ENCODE peak calls at places on chromosomes 16 and 17, in ten cellular contexts. One of them, this sample, is unnamed.

GRCh38 chr16:2122429-2122828 is 13.3 kb downstream of the PKD1 start:
- DNase-seq in HS-5: no peak
- DNase-seq in amygdala: no peak
- DNase-seq in hypothalamus: no peak
- DNase-seq in Calu3: no peak
- DNase-seq in fibroblast of mammary gland: no peak
- DNase-seq in NCI-H526 treated with DMSO at 0.1 percent for 48 hours: no peak
- DNase-seq in stimulated activated CD4-positive, alpha-beta T cell treated with anti-CD3 and anti-CD28 coated beads, Interleukin-15, amount 100 ng/mL, for 1 hour: no peak
- DNase-seq in WTC11: no peak
- DNase-seq in caudate nucleus: no peak
- DNase-seq in this sample: no peak

GRCh38 chr17:6177941-6178694 is 107.9 kb downstream of the WSCD1 start:
- DNase-seq in caudate nucleus: no peak
- DNase-seq in HS-5: no peak
- DNase-seq in stimulated activated CD4-positive, alpha-beta T cell treated with anti-CD3 and anti-CD28 coated beads, Interleukin-15, amount 100 ng/mL, for 1 hour: no peak
- DNase-seq in hypothalamus: no peak
- DNase-seq in fibroblast of mammary gland: no peak
- DNase-seq in amygdala: no peak
- DNase-seq in Calu3: no peak
- DNase-seq in NCI-H526 treated with DMSO at 0.1 percent for 48 hours: no peak
- DNase-seq in WTC11: no peak
- DNase-seq in this sample: no peak

GRCh38 chr17:57811633-57812280 is 38.1 kb downstream of the MRPS23 start:
- DNase-seq in caudate nucleus: no peak
- DNase-seq in hypothalamus: no peak
- DNase-seq in NCI-H526 treated with DMSO at 0.1 percent for 48 hours: no peak
- DNase-seq in WTC11: no peak
- DNase-seq in amygdala: no peak
- DNase-seq in stimulated activated CD4-positive, alpha-beta T cell treated with anti-CD3 and anti-CD28 coated beads, Interleukin-15, amount 100 ng/mL, for 1 hour: no peak
- DNase-seq in fibroblast of mammary gland: no peak
- DNase-seq in HS-5: no peak
- DNase-seq in Calu3: no peak
- DNase-seq in this sample: no peak

GRCh38 chr17:71157297-71157696 is 963.5 kb upstream of the SOX9 start:
- DNase-seq in caudate nucleus: no peak
- DNase-seq in WTC11: no peak
- DNase-seq in stimulated activated CD4-positive, alpha-beta T cell treated with anti-CD3 and anti-CD28 coated beads, Interleukin-15, amount 100 ng/mL, for 1 hour: no peak
- DNase-seq in NCI-H526 treated with DMSO at 0.1 percent for 48 hours: no peak
- DNase-seq in hypothalamus: no peak
- DNase-seq in Calu3: no peak
- DNase-seq in fibroblast of mammary gland: no peak
- DNase-seq in HS-5: no peak
- DNase-seq in amygdala: no peak
- DNase-seq in this sample: no peak

GRCh38 chr17:78127240-78127887 is 1.2 kb downstream of the TMC6 start:
- DNase-seq in NCI-H526 treated with DMSO at 0.1 percent for 48 hours: no peak
- DNase-seq in stimulated activated CD4-positive, alpha-beta T cell treated with anti-CD3 and anti-CD28 coated beads, Interleukin-15, amount 100 ng/mL, for 1 hour: peak
- DNase-seq in WTC11: no peak
- DNase-seq in fibroblast of mammary gland: no peak
- DNase-seq in caudate nucleus: peak
- DNase-seq in hypothalamus: peak
- DNase-seq in HS-5: no peak
- DNase-seq in Calu3: peak
- DNase-seq in amygdala: no peak
- DNase-seq in this sample: peak

GRCh38 chr17:81432873-81433451 is 37.7 kb downstream of the BAHCC1 start:
- DNase-seq in hypothalamus: no peak
- DNase-seq in fibroblast of mammary gland: no peak
- DNase-seq in amygdala: no peak
- DNase-seq in WTC11: no peak
- DNase-seq in caudate nucleus: no peak
- DNase-seq in HS-5: no peak
- DNase-seq in NCI-H526 treated with DMSO at 0.1 percent for 48 hours: peak
- DNase-seq in stimulated activated CD4-positive, alpha-beta T cell treated with anti-CD3 and anti-CD28 coated beads, Interleukin-15, amount 100 ng/mL, for 1 hour: no peak
- DNase-seq in Calu3: no peak
- DNase-seq in this sample: no peak

GRCh38 chr17:16002708-16003265 is 3.2 kb downstream of the TTC19 start:
- DNase-seq in stimulated activated CD4-positive, alpha-beta T cell treated with anti-CD3 and anti-CD28 coated beads, Interleukin-15, amount 100 ng/mL, for 1 hour: no peak
- DNase-seq in amygdala: no peak
- DNase-seq in fibroblast of mammary gland: no peak
- DNase-seq in NCI-H526 treated with DMSO at 0.1 percent for 48 hours: no peak
- DNase-seq in caudate nucleus: no peak
- DNase-seq in HS-5: no peak
- DNase-seq in Calu3: no peak
- DNase-seq in hypothalamus: no peak
- DNase-seq in WTC11: no peak
- DNase-seq in this sample: no peak

GRCh38 chr17:8151641-8152111 is 528 bp downstream of the PER1 start:
- DNase-seq in hypothalamus: no peak
- DNase-seq in NCI-H526 treated with DMSO at 0.1 percent for 48 hours: no peak
- DNase-seq in Calu3: no peak
- DNase-seq in caudate nucleus: peak
- DNase-seq in WTC11: no peak
- DNase-seq in fibroblast of mammary gland: peak
- DNase-seq in stimulated activated CD4-positive, alpha-beta T cell treated with anti-CD3 and anti-CD28 coated beads, Interleukin-15, amount 100 ng/mL, for 1 hour: no peak
- DNase-seq in HS-5: no peak
- DNase-seq in amygdala: no peak
- DNase-seq in this sample: peak

GRCh38 chr17:42598905-42599304 is 10.3 kb downstream of the RETREG3 start:
- DNase-seq in Calu3: no peak
- DNase-seq in hypothalamus: no peak
- DNase-seq in amygdala: no peak
- DNase-seq in caudate nucleus: no peak
- DNase-seq in stimulated activated CD4-positive, alpha-beta T cell treated with anti-CD3 and anti-CD28 coated beads, Interleukin-15, amount 100 ng/mL, for 1 hour: no peak
- DNase-seq in NCI-H526 treated with DMSO at 0.1 percent for 48 hours: no peak
- DNase-seq in WTC11: no peak
- DNase-seq in HS-5: no peak
- DNase-seq in fibroblast of mammary gland: peak
- DNase-seq in this sample: no peak

GRCh38 chr16:84913315-84913714 is 93.5 kb downstream of the CRISPLD2 start:
- DNase-seq in amygdala: no peak
- DNase-seq in Calu3: no peak
- DNase-seq in fibroblast of mammary gland: no peak
- DNase-seq in WTC11: no peak
- DNase-seq in HS-5: no peak
- DNase-seq in NCI-H526 treated with DMSO at 0.1 percent for 48 hours: no peak
- DNase-seq in hypothalamus: no peak
- DNase-seq in caudate nucleus: no peak
- DNase-seq in stimulated activated CD4-positive, alpha-beta T cell treated with anti-CD3 and anti-CD28 coated beads, Interleukin-15, amount 100 ng/mL, for 1 hour: no peak
- DNase-seq in this sample: no peak